ENCODE peak calls at places on chromosomes 1 and 21, in six cellular contexts. One of them, this sample, is unnamed.
A peak's percentile ranks its signal among the peaks of the same experiment; 100 is the strongest.

GRCh38 chr1:111565079-111565478 is 54.5 kb upstream of the RAP1A start:
- DNase-seq in CD8-positive, alpha-beta T cell: no peak
- DNase-seq in fibroblast of lung: peak; percentile 95
- DNase-seq in astrocyte: peak; percentile 94
- DNase-seq in HCEC 1CT: peak; percentile 95
- DNase-seq in activated CD4-positive, alpha-beta T cell treated with anti-CD3 and anti-CD28 coated beads, Interleukin-2, amount 50 U/mL, for 1 hour: no peak
- DNase-seq in this sample: peak; percentile 81

GRCh38 chr1:181033128-181033798 is 520 bp upstream of the MR1 start:
- DNase-seq in CD8-positive, alpha-beta T cell: peak; percentile 17
- DNase-seq in fibroblast of lung: no peak
- DNase-seq in astrocyte: no peak
- DNase-seq in HCEC 1CT: peak; percentile 57
- DNase-seq in activated CD4-positive, alpha-beta T cell treated with anti-CD3 and anti-CD28 coated beads, Interleukin-2, amount 50 U/mL, for 1 hour: peak; percentile 17
- DNase-seq in this sample: peak; percentile 65

GRCh38 chr1:121483961-121484424 is 299.2 kb downstream of the SRGAP2C start:
- DNase-seq in CD8-positive, alpha-beta T cell: no peak
- DNase-seq in fibroblast of lung: peak; percentile 80
- DNase-seq in astrocyte: peak; percentile 76
- DNase-seq in HCEC 1CT: peak; percentile 72
- DNase-seq in activated CD4-positive, alpha-beta T cell treated with anti-CD3 and anti-CD28 coated beads, Interleukin-2, amount 50 U/mL, for 1 hour: no peak
- DNase-seq in this sample: peak; percentile 71

GRCh38 chr1:202063093-202063492 is 52.7 kb downstream of the ELF3 start:
- DNase-seq in CD8-positive, alpha-beta T cell: no peak
- DNase-seq in fibroblast of lung: peak; percentile 19
- DNase-seq in astrocyte: no peak
- DNase-seq in HCEC 1CT: no peak
- DNase-seq in activated CD4-positive, alpha-beta T cell treated with anti-CD3 and anti-CD28 coated beads, Interleukin-2, amount 50 U/mL, for 1 hour: no peak
- DNase-seq in this sample: peak; percentile 31

GRCh38 chr1:31027693-31028526 is 37.6 kb downstream of the PUM1 start:
- DNase-seq in CD8-positive, alpha-beta T cell: no peak
- DNase-seq in fibroblast of lung: no peak
- DNase-seq in astrocyte: no peak
- DNase-seq in HCEC 1CT: no peak
- DNase-seq in activated CD4-positive, alpha-beta T cell treated with anti-CD3 and anti-CD28 coated beads, Interleukin-2, amount 50 U/mL, for 1 hour: no peak
- DNase-seq in this sample: no peak

GRCh38 chr1:47184090-47184735 is 5.6 kb downstream of the PDZK1IP1 start:
- DNase-seq in CD8-positive, alpha-beta T cell: no peak
- DNase-seq in fibroblast of lung: no peak
- DNase-seq in astrocyte: no peak
- DNase-seq in HCEC 1CT: no peak
- DNase-seq in activated CD4-positive, alpha-beta T cell treated with anti-CD3 and anti-CD28 coated beads, Interleukin-2, amount 50 U/mL, for 1 hour: no peak
- DNase-seq in this sample: no peak

GRCh38 chr1:154682252-154682651 is 74.3 kb upstream of the ADAR start:
- DNase-seq in CD8-positive, alpha-beta T cell: no peak
- DNase-seq in fibroblast of lung: no peak
- DNase-seq in astrocyte: no peak
- DNase-seq in HCEC 1CT: no peak
- DNase-seq in activated CD4-positive, alpha-beta T cell treated with anti-CD3 and anti-CD28 coated beads, Interleukin-2, amount 50 U/mL, for 1 hour: no peak
- DNase-seq in this sample: no peak

GRCh38 chr1:164668451-164668850 is 109.5 kb downstream of the PBX1 start:
- DNase-seq in CD8-positive, alpha-beta T cell: no peak
- DNase-seq in fibroblast of lung: no peak
- DNase-seq in astrocyte: no peak
- DNase-seq in HCEC 1CT: no peak
- DNase-seq in activated CD4-positive, alpha-beta T cell treated with anti-CD3 and anti-CD28 coated beads, Interleukin-2, amount 50 U/mL, for 1 hour: no peak
- DNase-seq in this sample: no peak

GRCh38 chr21:25385912-25386474 is 221.3 kb downstream of the MRPL39 start:
- DNase-seq in CD8-positive, alpha-beta T cell: no peak
- DNase-seq in fibroblast of lung: peak; percentile 59
- DNase-seq in astrocyte: peak; percentile 49
- DNase-seq in HCEC 1CT: peak; percentile 69
- DNase-seq in activated CD4-positive, alpha-beta T cell treated with anti-CD3 and anti-CD28 coated beads, Interleukin-2, amount 50 U/mL, for 1 hour: no peak
- DNase-seq in this sample: peak; percentile 63

GRCh38 chr1:206951318-206952105 is 5.2 kb upstream of the PIGR start:
- DNase-seq in CD8-positive, alpha-beta T cell: no peak
- DNase-seq in fibroblast of lung: no peak
- DNase-seq in astrocyte: no peak
- DNase-seq in HCEC 1CT: no peak
- DNase-seq in activated CD4-positive, alpha-beta T cell treated with anti-CD3 and anti-CD28 coated beads, Interleukin-2, amount 50 U/mL, for 1 hour: no peak
- DNase-seq in this sample: no peak

GRCh38 chr1:8600336-8600735 is 217.1 kb downstream of the RERE start:
- DNase-seq in CD8-positive, alpha-beta T cell: no peak
- DNase-seq in fibroblast of lung: no peak
- DNase-seq in astrocyte: no peak
- DNase-seq in HCEC 1CT: no peak
- DNase-seq in activated CD4-positive, alpha-beta T cell treated with anti-CD3 and anti-CD28 coated beads, Interleukin-2, amount 50 U/mL, for 1 hour: no peak
- DNase-seq in this sample: no peak

GRCh38 chr1:248858096-248858890 is 592 bp downstream of the ZNF692 start:
- DNase-seq in CD8-positive, alpha-beta T cell: no peak
- DNase-seq in fibroblast of lung: peak; percentile 69
- DNase-seq in astrocyte: peak; percentile 45
- DNase-seq in HCEC 1CT: peak; percentile 79
- DNase-seq in activated CD4-positive, alpha-beta T cell treated with anti-CD3 and anti-CD28 coated beads, Interleukin-2, amount 50 U/mL, for 1 hour: peak; percentile 11
- DNase-seq in this sample: peak; percentile 71

GRCh38 chr1:151606384-151606783 is 5.5 kb upstream of the SNX27 start:
- DNase-seq in CD8-positive, alpha-beta T cell: no peak
- DNase-seq in fibroblast of lung: no peak
- DNase-seq in astrocyte: no peak
- DNase-seq in HCEC 1CT: no peak
- DNase-seq in activated CD4-positive, alpha-beta T cell treated with anti-CD3 and anti-CD28 coated beads, Interleukin-2, amount 50 U/mL, for 1 hour: no peak
- DNase-seq in this sample: no peak

GRCh38 chr21:38925923-38926322 is 120.2 kb downstream of the ETS2 start:
- DNase-seq in CD8-positive, alpha-beta T cell: no peak
- DNase-seq in fibroblast of lung: peak; percentile 97
- DNase-seq in astrocyte: peak; percentile 95
- DNase-seq in HCEC 1CT: peak; percentile 95
- DNase-seq in activated CD4-positive, alpha-beta T cell treated with anti-CD3 and anti-CD28 coated beads, Interleukin-2, amount 50 U/mL, for 1 hour: no peak
- DNase-seq in this sample: peak; percentile 87

GRCh38 chr1:6351480-6352137 is 42.0 kb downstream of the ACOT7 start:
- DNase-seq in CD8-positive, alpha-beta T cell: no peak
- DNase-seq in fibroblast of lung: no peak
- DNase-seq in astrocyte: no peak
- DNase-seq in HCEC 1CT: no peak
- DNase-seq in activated CD4-positive, alpha-beta T cell treated with anti-CD3 and anti-CD28 coated beads, Interleukin-2, amount 50 U/mL, for 1 hour: no peak
- DNase-seq in this sample: no peak

GRCh38 chr1:50553921-50554320 is 130.7 kb upstream of the DMRTA2 start:
- DNase-seq in CD8-positive, alpha-beta T cell: no peak
- DNase-seq in fibroblast of lung: no peak
- DNase-seq in astrocyte: no peak
- DNase-seq in HCEC 1CT: no peak
- DNase-seq in activated CD4-positive, alpha-beta T cell treated with anti-CD3 and anti-CD28 coated beads, Interleukin-2, amount 50 U/mL, for 1 hour: no peak
- DNase-seq in this sample: no peak